ENCODE peak calls at places on chromosomes 5 and 9, in ten cellular contexts. M is endothelial cell; V is substantia nigra; X is ELR; L is epithelial cell of esophagus; K is stimulated activated naive CD8-positive, alpha-beta T cell treated with anti-CD3 and anti-CD28 coated beads, Interleukin-15, Interleukin-2, amounts not matched to agents 100 U/mL and 50 U/mL, for 24 hours; D is BJ; Y is AG09319; C is HTR-8/SVneo; R is PC-9. P is an unnamed sample.

GRCh38 chr5:168288349-168289245 is 2.8 kb upstream of the WWC1 start:
- DNase-seq in M (no peak), V (no peak), X (no peak), L (peak), K (no peak), D (no peak), Y (no peak), C (no peak), R (peak), P (no peak)

GRCh38 chr5:146718628-146719027 is 159.9 kb downstream of the PPP2R2B start:
- DNase-seq in M (no peak), V (no peak), X (no peak), L (peak), K (no peak), D (no peak), Y (no peak), C (no peak), R (no peak), P (no peak)

GRCh38 chr9:69151506-69151905 is 22.6 kb upstream of the TJP2 start:
- DNase-seq in M (no peak), V (no peak), X (no peak), L (no peak), K (no peak), D (no peak), Y (no peak), C (no peak), R (no peak), P (no peak)

GRCh38 chr5:137113161-137113560 is 386.0 kb downstream of the SPOCK1 start:
- DNase-seq in M (no peak), V (no peak), X (no peak), L (no peak), K (no peak), D (no peak), Y (no peak), C (no peak), R (no peak), P (no peak)

GRCh38 chr5:181263633-181264032 is 2.7 kb upstream of the TRIM52 start:
- DNase-seq in M (no peak), V (no peak), X (no peak), L (no peak), K (no peak), D (no peak), Y (no peak), C (no peak), R (no peak), P (no peak)

GRCh38 chr9:29144476-29144875 is 1571.2 kb upstream of the C9orf72 start:
- DNase-seq in M (no peak), V (no peak), X (peak), L (no peak), K (no peak), D (no peak), Y (no peak), C (no peak), R (no peak), P (no peak)

GRCh38 chr5:51806677-51807076 is 423.4 kb downstream of the ISL1 start:
- DNase-seq in M (no peak), V (no peak), X (no peak), L (no peak), K (no peak), D (no peak), Y (no peak), C (no peak), R (no peak), P (no peak)

GRCh38 chr5:96377167-96377566 is 55.9 kb downstream of the PCSK1 start:
- DNase-seq in M (no peak), V (no peak), X (peak), L (peak), K (no peak), D (no peak), Y (no peak), C (no peak), R (no peak), P (no peak)

GRCh38 chr9:119349548-119349947 is 19.7 kb downstream of the BRINP1 start:
- DNase-seq in M (peak), V (no peak), X (no peak), L (no peak), K (no peak), D (no peak), Y (no peak), C (no peak), R (no peak), P (no peak)